ENCODE peak calls at places on chromosomes 11 and 22, in five cellular contexts. L is bronchial epithelial cell, Z is AG09309, X is body of pancreas, J is Caco-2. C is an unnamed sample.

GRCh38 chr11:60377737-60378136 is 595 bp upstream of the MS4A7 start:
- DNase-seq in L (no peak), Z (no peak), X (peak), J (no peak), C (no peak)

GRCh38 chr11:122205036-122205435 is 89.0 kb upstream of the BLID start:
- DNase-seq in L (no peak), Z (no peak), X (no peak), J (no peak), C (no peak)

GRCh38 chr11:776459-777287 is 614 bp downstream of the GATD1 start:
- DNase-seq in L (no peak), Z (no peak), X (peak), J (no peak), C (peak)

GRCh38 chr11:93444671-93445073 is 98.5 kb downstream of the SMCO4 start:
- DNase-seq in L (peak), Z (no peak), X (no peak), J (peak), C (no peak)

GRCh38 chr11:76604652-76605241 is 65.8 kb downstream of the LRRC32 start:
- DNase-seq in L (no peak), Z (no peak), X (peak), J (no peak), C (no peak)

GRCh38 chr11:122141757-122142156 is 25.7 kb upstream of the BLID start:
- DNase-seq in L (no peak), Z (no peak), X (no peak), J (no peak), C (no peak)

GRCh38 chr11:33843018-33843417 is 48.9 kb downstream of the LMO2 start:
- DNase-seq in L (no peak), Z (no peak), X (no peak), J (no peak), C (no peak)

GRCh38 chr11:114441921-114442320 is 2.7 kb downstream of the REXO2 start:
- DNase-seq in L (no peak), Z (no peak), X (no peak), J (no peak), C (no peak)

GRCh38 chr22:19966908-19967750 is 25.5 kb upstream of the TXNRD2 start:
- DNase-seq in L (no peak), Z (no peak), X (no peak), J (no peak), C (no peak)

GRCh38 chr11:73159981-73160777 is 18.1 kb upstream of the FCHSD2 start:
- DNase-seq in L (peak), Z (no peak), X (no peak), J (no peak), C (no peak)

GRCh38 chr11:32225491-32226285 is 134.8 kb downstream of the RCN1 start:
- DNase-seq in L (no peak), Z (no peak), X (no peak), J (no peak), C (no peak)

GRCh38 chr11:112318193-112318592 is 57.5 kb upstream of the PLET1 start:
- DNase-seq in L (peak), Z (peak), X (no peak), J (no peak), C (no peak)

GRCh38 chr11:46279393-46280099 is 2.1 kb downstream of the CREB3L1 start:
- DNase-seq in L (no peak), Z (no peak), X (peak), J (no peak), C (no peak)

GRCh38 chr11:1401656-1402221 is 12.0 kb downstream of the BRSK2 start:
- DNase-seq in L (peak), Z (no peak), X (peak), J (peak), C (peak)

GRCh38 chr11:134574947-134575346 is 162.9 kb upstream of the B3GAT1 start:
- DNase-seq in L (no peak), Z (no peak), X (no peak), J (no peak), C (no peak)

GRCh38 chr11:14499178-14499559 is 442 bp downstream of the COPB1 start:
- DNase-seq in L (no peak), Z (no peak), X (peak), J (peak), C (peak)

GRCh38 chr11:65853249-65853979 is 4.6 kb downstream of the CFL1 start:
- DNase-seq in L (no peak), Z (no peak), X (no peak), J (no peak), C (no peak)

GRCh38 chr22:31449521-31449920 is 40.1 kb downstream of the EIF4ENIF1 start:
- DNase-seq in L (no peak), Z (no peak), X (no peak), J (no peak), C (no peak)

GRCh38 chr11:299951-300735 is 817 bp upstream of the IFITM5 start:
- DNase-seq in L (no peak), Z (no peak), X (peak), J (no peak), C (no peak)

GRCh38 chr22:42298746-42299145 is 28.3 kb upstream of the TCF20 start:
- DNase-seq in L (no peak), Z (no peak), X (no peak), J (no peak), C (no peak)

GRCh38 chr11:18012314-18012905 is 437 bp downstream of the SERGEF start:
- DNase-seq in L (peak), Z (no peak), X (peak), J (peak), C (peak)

GRCh38 chr11:83612891-83613766 is 327.0 kb upstream of the CCDC90B start:
- DNase-seq in L (no peak), Z (no peak), X (no peak), J (peak), C (no peak)

GRCh38 chr11:3221408-3222002 is 2.9 kb upstream of the MRGPRG start:
- DNase-seq in L (no peak), Z (no peak), X (no peak), J (no peak), C (no peak)

GRCh38 chr22:46653596-46653995 is 33.4 kb downstream of the GRAMD4 start:
- DNase-seq in L (no peak), Z (no peak), X (no peak), J (no peak), C (no peak)

GRCh38 chr11:16812274-16812673 is 73.8 kb downstream of the C11orf58 start:
- DNase-seq in L (no peak), Z (no peak), X (no peak), J (no peak), C (no peak)

GRCh38 chr11:533586-534196 is 1.7 kb downstream of the HRAS start:
- DNase-seq in L (no peak), Z (no peak), X (peak), J (no peak), C (no peak)

GRCh38 chr11:116687458-116688201 is 85.2 kb downstream of the BUD13 start:
- DNase-seq in L (no peak), Z (no peak), X (no peak), J (peak), C (no peak)

DNA sequence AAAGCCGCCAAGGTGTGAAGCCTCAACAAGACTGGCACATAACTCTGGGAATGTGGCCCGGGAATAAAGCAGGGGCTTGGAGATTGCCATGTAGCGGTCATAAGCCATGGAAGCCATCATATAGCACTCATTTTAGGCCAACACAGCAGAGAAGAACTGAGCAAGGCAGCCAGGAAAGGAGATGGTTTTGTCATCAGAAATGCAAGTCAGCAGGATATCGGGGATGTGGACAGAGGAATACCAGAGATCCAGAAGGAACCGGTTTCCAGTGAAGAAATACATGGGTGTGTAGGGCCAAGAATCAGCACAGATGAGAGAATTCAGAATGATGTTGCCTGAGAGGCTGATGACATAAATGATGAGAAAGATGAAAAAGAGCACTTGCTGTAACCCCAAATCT is 3.0 kb upstream of the OR9G4 start:
- DNase-seq in L (no peak), Z (no peak), X (no peak), J (no peak), C (no peak)
- TF ChIP-seq CTCF in L (no peak), Z (no peak), X (no peak), J (no peak), C (no peak)

DNA sequence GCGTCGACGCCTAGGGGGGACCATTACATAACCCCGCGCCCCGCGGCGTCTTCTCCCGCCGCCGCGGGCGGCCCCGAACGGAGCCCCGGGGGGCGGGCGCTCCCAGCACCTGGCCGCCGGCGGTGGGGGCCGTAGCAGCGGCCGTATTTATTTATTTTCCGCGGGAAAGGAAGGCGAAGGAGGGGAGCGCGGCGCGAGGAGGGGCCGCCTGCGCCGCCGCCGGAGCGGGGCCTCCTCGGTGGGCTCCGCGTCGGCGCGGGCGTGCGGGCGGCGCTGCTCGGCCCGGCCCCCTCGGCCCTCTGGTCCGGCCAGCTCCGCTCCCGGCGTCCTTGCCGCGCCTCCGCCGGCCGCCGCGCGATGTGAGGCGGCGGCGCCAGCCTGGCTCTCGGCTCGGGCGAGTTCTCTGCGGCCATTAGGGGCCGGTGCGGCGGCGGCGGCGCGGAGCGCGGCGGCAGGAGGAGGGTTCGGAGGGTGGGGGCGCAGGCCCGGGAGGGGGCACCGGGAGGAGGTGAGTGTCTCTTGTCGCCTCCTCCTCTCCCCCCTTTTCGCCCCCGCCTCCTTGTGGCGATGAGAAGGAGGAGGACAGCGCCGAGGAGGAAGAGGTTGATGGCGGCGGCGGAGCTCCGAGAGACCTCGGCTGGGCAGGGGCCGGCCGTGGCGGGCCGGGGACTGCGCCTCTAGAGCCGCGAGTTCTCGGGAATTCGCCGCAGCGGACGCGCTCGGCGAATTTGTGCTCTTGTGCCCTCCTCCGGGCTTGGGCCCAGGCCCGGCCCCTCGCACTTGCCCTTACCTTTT is at the start of gene EP300:
- DNase-seq in L (peak), Z (peak), X (peak), J (peak), C (peak)
- TF ChIP-seq CTCF in L (peak), Z (peak), X (peak), J (peak), C (peak)

DNA sequence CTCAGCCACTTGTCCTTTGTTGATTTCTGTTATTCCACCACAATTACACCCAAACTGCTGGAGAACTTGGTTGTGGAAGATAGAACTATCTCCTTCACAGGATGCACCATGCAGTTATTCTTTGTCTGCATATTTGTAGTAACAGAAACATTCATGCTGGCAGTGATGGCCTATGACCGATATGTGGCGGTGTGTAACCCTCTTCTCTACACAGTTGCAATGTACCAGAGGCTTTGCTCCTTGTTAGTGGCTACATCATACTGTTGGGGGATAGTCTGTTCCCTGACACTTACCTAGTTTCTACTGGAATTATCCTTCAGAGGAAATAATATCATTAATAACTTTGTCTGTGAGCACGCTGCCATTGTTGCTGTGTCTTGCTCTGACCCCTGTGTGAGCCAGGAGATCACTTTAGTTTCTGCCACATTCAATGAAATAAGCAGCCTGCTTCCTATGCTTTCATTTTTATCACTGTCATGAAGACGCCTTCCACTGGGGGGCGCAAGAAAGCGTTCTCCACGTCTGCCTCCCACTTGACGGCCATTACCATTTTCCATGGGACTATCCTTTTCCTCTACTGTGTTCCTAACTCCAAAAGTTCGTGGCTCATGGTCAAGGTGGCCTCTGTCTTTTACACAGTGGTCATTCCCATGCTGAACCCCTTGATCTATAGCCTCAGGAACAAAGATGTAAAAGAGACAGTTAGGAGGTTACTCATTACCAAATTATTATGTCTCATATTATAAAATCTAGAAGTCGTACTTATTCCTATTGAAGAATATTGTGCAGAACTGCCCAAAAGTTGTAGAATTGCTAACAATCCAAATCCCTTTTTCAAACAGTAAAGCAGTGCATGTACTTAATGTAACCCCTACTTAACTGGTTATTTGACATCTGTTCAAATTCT is 53.2 kb downstream of the OR4C6 start:
- DNase-seq in L (no peak), Z (no peak), X (no peak), J (peak), C (peak)
- TF ChIP-seq CTCF in L (no peak), Z (no peak), X (peak), J (peak), C (no peak)

GRCh38 chr11:13214276-13214865 is 63.2 kb upstream of the BMAL1 start:
- DNase-seq in L (no peak), Z (no peak), X (no peak), J (no peak), C (no peak)

GRCh38 chr11:13215157-13215556 is 62.4 kb upstream of the BMAL1 start:
- DNase-seq in L (peak), Z (peak), X (no peak), J (no peak), C (no peak)

GRCh38 chr11:13221722-13222121 is 55.9 kb upstream of the BMAL1 start:
- DNase-seq in L (no peak), Z (no peak), X (no peak), J (no peak), C (no peak)

GRCh38 chr11:13220148-13220547 is 57.4 kb upstream of the BMAL1 start:
- DNase-seq in L (no peak), Z (no peak), X (no peak), J (no peak), C (no peak)

DNA sequence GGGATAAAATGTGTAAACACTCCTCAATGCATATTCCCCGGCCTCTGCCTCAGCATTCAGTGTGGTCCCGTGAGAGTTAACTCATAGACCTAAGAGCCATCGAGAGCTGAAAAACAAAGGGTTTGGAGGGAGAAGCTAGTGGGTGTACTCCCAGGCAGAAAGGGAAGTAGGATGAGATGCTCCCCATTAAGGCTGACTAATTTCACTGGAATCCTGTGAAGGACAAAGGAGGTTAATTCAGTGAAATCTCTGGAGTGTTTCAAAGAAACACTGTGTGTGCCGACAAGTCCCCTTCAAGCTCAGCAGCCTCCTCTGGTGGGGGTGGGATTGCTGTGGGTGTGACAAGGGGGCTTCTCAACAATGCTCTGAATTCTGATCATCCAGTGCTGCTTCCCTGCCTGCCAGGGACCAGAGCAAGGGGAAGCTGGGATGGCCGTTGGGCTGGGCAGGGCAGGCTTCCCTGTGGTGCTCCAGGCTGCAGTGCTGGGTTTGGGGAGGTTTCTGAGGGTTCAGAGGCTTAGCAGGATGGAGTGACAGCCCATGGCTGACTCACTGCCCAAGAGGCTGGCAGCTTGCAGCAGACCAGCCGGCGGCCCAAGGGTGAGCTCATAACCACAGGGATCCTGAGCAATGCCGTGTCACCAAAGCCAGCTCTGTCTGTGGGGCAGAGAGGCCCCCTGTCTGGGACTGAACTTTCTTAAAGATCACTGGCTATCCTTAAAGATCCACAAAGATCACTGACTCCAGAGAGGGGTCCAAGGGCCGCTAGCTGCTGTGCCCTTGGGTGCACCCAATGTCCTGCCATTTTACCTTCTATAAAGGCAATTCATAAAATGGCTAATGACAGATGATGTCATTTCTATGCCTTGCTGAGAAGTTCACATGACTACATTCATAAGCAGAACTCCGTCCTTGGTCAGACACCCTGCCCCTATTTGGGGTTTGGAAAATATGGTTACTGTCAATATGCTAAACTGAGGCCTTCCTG is 61.3 kb upstream of the BMAL1 start:
- DNase-seq in L (peak), Z (peak), X (no peak), J (no peak), C (peak)
- TF ChIP-seq CTCF in L (no peak), Z (peak), X (no peak), J (no peak), C (no peak)

GRCh38 chr11:11519184-11519583 is 102.6 kb downstream of the GALNT18 start:
- DNase-seq in L (no peak), Z (no peak), X (no peak), J (no peak), C (no peak)
- TF ChIP-seq CTCF in L (no peak), Z (no peak), X (no peak), J (no peak), C (no peak)